ENCODE peak calls at places on chromosomes 16 and 17, in nine cellular contexts. One of them, this sample, is unnamed.

GRCh38 chr16:84340305-84341040 is 27.9 kb upstream of the ATP2C2 start:
- DNase-seq in stomach: no peak
- DNase-seq in GM23338: no peak
- DNase-seq in H1: no peak
- DNase-seq in suprapubic skin: no peak
- DNase-seq in K562: no peak
- DNase-seq in breast epithelium: peak
- DNase-seq in prostate gland: peak
- DNase-seq in GM12878: no peak
- DNase-seq in this sample: no peak

GRCh38 chr16:68642436-68643064 is 2.6 kb upstream of the CDH3 start:
- DNase-seq in stomach: no peak
- DNase-seq in prostate gland: no peak
- DNase-seq in breast epithelium: no peak
- DNase-seq in GM23338: peak
- DNase-seq in K562: no peak
- DNase-seq in H1: peak
- DNase-seq in GM12878: no peak
- DNase-seq in suprapubic skin: no peak
- DNase-seq in this sample: no peak

GRCh38 chr17:59266748-59267147 is 46.4 kb downstream of the GDPD1 start:
- DNase-seq in GM23338: no peak
- DNase-seq in prostate gland: no peak
- DNase-seq in stomach: no peak
- DNase-seq in GM12878: no peak
- DNase-seq in K562: no peak
- DNase-seq in suprapubic skin: no peak
- DNase-seq in breast epithelium: no peak
- DNase-seq in H1: no peak
- DNase-seq in this sample: no peak

GRCh38 chr16:51763072-51763658 is 612.1 kb upstream of the SALL1 start:
- DNase-seq in prostate gland: no peak
- DNase-seq in breast epithelium: no peak
- DNase-seq in K562: no peak
- DNase-seq in GM12878: no peak
- DNase-seq in stomach: no peak
- DNase-seq in GM23338: peak
- DNase-seq in H1: no peak
- DNase-seq in suprapubic skin: no peak
- DNase-seq in this sample: peak

GRCh38 chr17:43028221-43028861 is 3.3 kb downstream of the RND2 start:
- DNase-seq in GM12878: no peak
- DNase-seq in breast epithelium: no peak
- DNase-seq in stomach: no peak
- DNase-seq in GM23338: no peak
- DNase-seq in H1: no peak
- DNase-seq in prostate gland: no peak
- DNase-seq in suprapubic skin: no peak
- DNase-seq in K562: no peak
- DNase-seq in this sample: no peak

GRCh38 chr17:48795444-48796162 is 21.4 kb downstream of the TTLL6 start:
- DNase-seq in suprapubic skin: no peak
- DNase-seq in GM23338: no peak
- DNase-seq in breast epithelium: no peak
- DNase-seq in GM12878: no peak
- DNase-seq in prostate gland: no peak
- DNase-seq in H1: no peak
- DNase-seq in K562: no peak
- DNase-seq in stomach: no peak
- DNase-seq in this sample: no peak

GRCh38 chr17:65518256-65518655 is 43.2 kb downstream of the AXIN2 start:
- DNase-seq in GM23338: no peak
- DNase-seq in stomach: no peak
- DNase-seq in H1: no peak
- DNase-seq in prostate gland: no peak
- DNase-seq in suprapubic skin: no peak
- DNase-seq in K562: no peak
- DNase-seq in GM12878: no peak
- DNase-seq in breast epithelium: no peak
- DNase-seq in this sample: no peak

GRCh38 chr17:44118427-44119050 is 4.9 kb downstream of the HDAC5 start:
- DNase-seq in prostate gland: no peak
- DNase-seq in suprapubic skin: no peak
- DNase-seq in H1: no peak
- DNase-seq in stomach: no peak
- DNase-seq in K562: no peak
- DNase-seq in GM12878: no peak
- DNase-seq in GM23338: peak
- DNase-seq in breast epithelium: no peak
- DNase-seq in this sample: no peak

GRCh38 chr17:8921147-8921546 is 44.4 kb downstream of the PIK3R5 start:
- DNase-seq in breast epithelium: no peak
- DNase-seq in prostate gland: no peak
- DNase-seq in GM23338: no peak
- DNase-seq in K562: no peak
- DNase-seq in H1: no peak
- DNase-seq in stomach: no peak
- DNase-seq in suprapubic skin: no peak
- DNase-seq in GM12878: no peak
- DNase-seq in this sample: no peak

GRCh38 chr17:74426551-74427047 is 5.3 kb upstream of the GPRC5C start:
- DNase-seq in GM23338: peak
- DNase-seq in suprapubic skin: no peak
- DNase-seq in stomach: no peak
- DNase-seq in GM12878: no peak
- DNase-seq in K562: peak
- DNase-seq in H1: no peak
- DNase-seq in breast epithelium: no peak
- DNase-seq in prostate gland: no peak
- DNase-seq in this sample: no peak

GRCh38 chr16:53734908-53735307 is 31.0 kb downstream of the FTO start:
- DNase-seq in K562: no peak
- DNase-seq in breast epithelium: no peak
- DNase-seq in stomach: no peak
- DNase-seq in GM23338: no peak
- DNase-seq in GM12878: no peak
- DNase-seq in prostate gland: no peak
- DNase-seq in suprapubic skin: no peak
- DNase-seq in H1: no peak
- DNase-seq in this sample: no peak

GRCh38 chr16:11205754-11206459 is 50.1 kb downstream of the SOCS1 start:
- DNase-seq in breast epithelium: no peak
- DNase-seq in K562: no peak
- DNase-seq in H1: no peak
- DNase-seq in prostate gland: no peak
- DNase-seq in stomach: peak
- DNase-seq in GM12878: no peak
- DNase-seq in suprapubic skin: no peak
- DNase-seq in GM23338: peak
- DNase-seq in this sample: no peak

GRCh38 chr16:29158031-29158430 is 173.2 kb downstream of the LAT start:
- DNase-seq in GM12878: no peak
- DNase-seq in breast epithelium: no peak
- DNase-seq in suprapubic skin: no peak
- DNase-seq in prostate gland: no peak
- DNase-seq in stomach: no peak
- DNase-seq in H1: no peak
- DNase-seq in K562: no peak
- DNase-seq in GM23338: no peak
- DNase-seq in this sample: no peak

GRCh38 chr17:19900809-19901208 is 33.1 kb upstream of the ULK2 start:
- DNase-seq in stomach: no peak
- DNase-seq in K562: no peak
- DNase-seq in GM23338: no peak
- DNase-seq in breast epithelium: no peak
- DNase-seq in suprapubic skin: no peak
- DNase-seq in GM12878: no peak
- DNase-seq in H1: no peak
- DNase-seq in prostate gland: no peak
- DNase-seq in this sample: no peak

GRCh38 chr17:19897901-19898300 is 30.2 kb upstream of the ULK2 start:
- DNase-seq in prostate gland: no peak
- DNase-seq in stomach: no peak
- DNase-seq in GM23338: no peak
- DNase-seq in breast epithelium: no peak
- DNase-seq in suprapubic skin: no peak
- DNase-seq in K562: no peak
- DNase-seq in GM12878: no peak
- DNase-seq in H1: no peak
- DNase-seq in this sample: no peak

GRCh38 chr17:19897108-19897854 is 29.5 kb upstream of the ULK2 start:
- DNase-seq in K562: no peak
- DNase-seq in stomach: peak
- DNase-seq in GM12878: no peak
- DNase-seq in prostate gland: peak
- DNase-seq in GM23338: no peak
- DNase-seq in breast epithelium: peak
- DNase-seq in suprapubic skin: no peak
- DNase-seq in H1: no peak
- DNase-seq in this sample: no peak
- TF ChIP-seq POLR2AphosphoS5 in K562: no peak
- TF ChIP-seq POLR2AphosphoS5 in stomach: no peak
- TF ChIP-seq POLR2AphosphoS5 in GM12878: no peak
- TF ChIP-seq POLR2AphosphoS5 in prostate gland: no peak
- TF ChIP-seq POLR2AphosphoS5 in GM23338: no peak
- TF ChIP-seq POLR2AphosphoS5 in breast epithelium: no peak
- TF ChIP-seq POLR2AphosphoS5 in suprapubic skin: no peak
- TF ChIP-seq POLR2AphosphoS5 in H1: no peak
- TF ChIP-seq POLR2AphosphoS5 in this sample: peak

GRCh38 chr17:78329263-78330059 is 30.4 kb downstream of the SOCS3 start:
- DNase-seq in H1: no peak
- DNase-seq in stomach: no peak
- DNase-seq in GM23338: no peak
- DNase-seq in breast epithelium: no peak
- DNase-seq in K562: no peak
- DNase-seq in prostate gland: no peak
- DNase-seq in GM12878: no peak
- DNase-seq in suprapubic skin: no peak
- DNase-seq in this sample: no peak
- TF ChIP-seq POLR2AphosphoS5 in H1: no peak
- TF ChIP-seq POLR2AphosphoS5 in stomach: no peak
- TF ChIP-seq POLR2AphosphoS5 in GM23338: no peak
- TF ChIP-seq POLR2AphosphoS5 in breast epithelium: no peak
- TF ChIP-seq POLR2AphosphoS5 in K562: no peak
- TF ChIP-seq POLR2AphosphoS5 in prostate gland: no peak
- TF ChIP-seq POLR2AphosphoS5 in GM12878: no peak
- TF ChIP-seq POLR2AphosphoS5 in suprapubic skin: no peak
- TF ChIP-seq POLR2AphosphoS5 in this sample: no peak

GRCh38 chr17:81018044-81018802 is 16.7 kb upstream of the BAIAP2 start:
- DNase-seq in GM23338: no peak
- DNase-seq in GM12878: peak
- DNase-seq in prostate gland: peak
- DNase-seq in suprapubic skin: no peak
- DNase-seq in H1: no peak
- DNase-seq in stomach: no peak
- DNase-seq in breast epithelium: no peak
- DNase-seq in K562: peak
- DNase-seq in this sample: no peak
- TF ChIP-seq POLR2AphosphoS5 in GM23338: no peak
- TF ChIP-seq POLR2AphosphoS5 in GM12878: peak
- TF ChIP-seq POLR2AphosphoS5 in prostate gland: peak
- TF ChIP-seq POLR2AphosphoS5 in suprapubic skin: no peak
- TF ChIP-seq POLR2AphosphoS5 in H1: no peak
- TF ChIP-seq POLR2AphosphoS5 in stomach: peak
- TF ChIP-seq POLR2AphosphoS5 in breast epithelium: no peak
- TF ChIP-seq POLR2AphosphoS5 in K562: peak
- TF ChIP-seq POLR2AphosphoS5 in this sample: peak

DNA sequence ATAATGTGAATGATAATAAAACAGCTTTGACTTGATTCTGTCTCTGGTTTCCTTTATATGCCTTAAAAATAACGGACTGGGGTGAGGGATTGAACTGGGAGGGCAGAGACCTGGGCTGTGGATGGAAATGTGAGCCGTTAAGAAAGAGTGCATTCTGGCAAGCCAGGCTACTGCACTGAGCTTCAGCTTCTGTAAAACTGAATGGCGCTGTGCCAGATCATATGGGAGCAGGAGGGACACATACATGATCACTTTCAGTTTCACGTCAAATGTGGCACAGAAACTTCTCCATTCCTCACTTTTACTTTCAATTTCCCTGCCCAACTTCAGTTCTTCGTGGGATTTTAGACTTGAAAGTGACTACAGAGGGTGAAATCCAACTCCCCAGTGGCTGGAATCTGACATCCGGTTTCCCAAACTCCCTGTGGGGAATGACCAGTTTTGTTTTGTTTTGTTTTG is 1.1 kb downstream of the MT2A start:
- DNase-seq in prostate gland: peak
- DNase-seq in stomach: peak
- DNase-seq in H1: no peak
- DNase-seq in K562: peak
- DNase-seq in breast epithelium: no peak
- DNase-seq in suprapubic skin: peak
- DNase-seq in GM12878: peak
- DNase-seq in GM23338: no peak
- DNase-seq in this sample: no peak
- TF ChIP-seq POLR2AphosphoS5 in prostate gland: peak
- TF ChIP-seq POLR2AphosphoS5 in stomach: peak
- TF ChIP-seq POLR2AphosphoS5 in H1: no peak
- TF ChIP-seq POLR2AphosphoS5 in K562: no peak
- TF ChIP-seq POLR2AphosphoS5 in breast epithelium: peak
- TF ChIP-seq POLR2AphosphoS5 in suprapubic skin: peak
- TF ChIP-seq POLR2AphosphoS5 in GM12878: peak
- TF ChIP-seq POLR2AphosphoS5 in GM23338: no peak
- TF ChIP-seq POLR2AphosphoS5 in this sample: peak

DNA sequence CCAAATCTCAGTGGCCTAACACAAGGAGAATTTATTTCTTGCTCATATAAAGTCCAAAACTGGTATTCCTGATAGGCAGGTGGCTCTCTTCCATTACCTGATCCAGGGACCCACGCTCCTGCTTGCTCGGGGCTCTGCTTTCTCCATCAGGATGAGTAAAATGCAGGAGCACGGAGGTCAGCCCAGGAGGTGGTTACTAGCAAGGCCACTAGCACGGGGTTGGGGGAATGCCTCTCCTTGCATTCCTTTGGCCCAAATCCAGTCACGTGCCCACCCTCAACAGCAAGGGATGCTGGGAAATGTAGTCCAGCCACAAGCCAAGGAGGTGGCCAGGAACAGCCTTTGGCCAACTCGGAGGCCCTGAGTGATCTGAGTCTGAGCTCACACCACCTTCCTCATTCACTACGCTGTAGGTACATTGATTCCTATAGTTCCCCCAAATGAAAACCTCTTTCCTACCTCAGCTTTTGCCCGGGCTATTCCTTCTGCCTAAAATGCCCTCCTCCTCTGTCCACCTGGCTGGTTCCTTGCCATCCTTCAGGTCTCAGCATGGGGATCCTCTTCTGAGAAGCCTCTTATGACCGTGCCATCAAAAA is 38.3 kb upstream of the HAPSTR1 start:
- DNase-seq in suprapubic skin: no peak
- DNase-seq in H1: peak
- DNase-seq in breast epithelium: no peak
- DNase-seq in prostate gland: no peak
- DNase-seq in GM12878: no peak
- DNase-seq in K562: peak
- DNase-seq in GM23338: peak
- DNase-seq in stomach: peak
- DNase-seq in this sample: no peak
- TF ChIP-seq POLR2AphosphoS5 in suprapubic skin: no peak
- TF ChIP-seq POLR2AphosphoS5 in H1: peak
- TF ChIP-seq POLR2AphosphoS5 in breast epithelium: no peak
- TF ChIP-seq POLR2AphosphoS5 in prostate gland: no peak
- TF ChIP-seq POLR2AphosphoS5 in GM12878: no peak
- TF ChIP-seq POLR2AphosphoS5 in K562: peak
- TF ChIP-seq POLR2AphosphoS5 in GM23338: peak
- TF ChIP-seq POLR2AphosphoS5 in stomach: no peak
- TF ChIP-seq POLR2AphosphoS5 in this sample: no peak